ENCODE peak calls at places on chromosomes 3 and 15, in seven cellular contexts. One of them, this sample, is unnamed.

GRCh38 chr15:95263751-95264150 is 1032.4 kb downstream of the MCTP2 start:
- DNase-seq in fibroblast of the conjunctiva: no peak
- DNase-seq in dermis blood vessel endothelial cell: no peak
- DNase-seq in NCI-H1092 treated with DMSO at 0.1 percent for 48 hours: no peak
- DNase-seq in HS-5: no peak
- DNase-seq in A549: no peak
- DNase-seq in T-helper 2 cell: no peak
- DNase-seq in this sample: no peak

GRCh38 chr3:195703776-195704175 is 17.0 kb upstream of the MUC20 start:
- DNase-seq in fibroblast of the conjunctiva: no peak
- DNase-seq in dermis blood vessel endothelial cell: no peak
- DNase-seq in NCI-H1092 treated with DMSO at 0.1 percent for 48 hours: no peak
- DNase-seq in HS-5: no peak
- DNase-seq in A549: no peak
- DNase-seq in T-helper 2 cell: no peak
- DNase-seq in this sample: no peak

GRCh38 chr15:62922514-62922913 is 120.0 kb upstream of the TPM1 start:
- DNase-seq in fibroblast of the conjunctiva: no peak
- DNase-seq in dermis blood vessel endothelial cell: no peak
- DNase-seq in NCI-H1092 treated with DMSO at 0.1 percent for 48 hours: no peak
- DNase-seq in HS-5: no peak
- DNase-seq in A549: no peak
- DNase-seq in T-helper 2 cell: no peak
- DNase-seq in this sample: no peak

GRCh38 chr3:187112934-187113793 is 26.1 kb downstream of the RPL39L start:
- DNase-seq in fibroblast of the conjunctiva: no peak
- DNase-seq in dermis blood vessel endothelial cell: peak; percentile 66
- DNase-seq in NCI-H1092 treated with DMSO at 0.1 percent for 48 hours: peak; percentile 5
- DNase-seq in HS-5: no peak
- DNase-seq in A549: peak; percentile 13
- DNase-seq in T-helper 2 cell: no peak
- DNase-seq in this sample: no peak

GRCh38 chr3:50264389-50264963 is 4.5 kb upstream of the SEMA3B start:
- DNase-seq in fibroblast of the conjunctiva: peak; percentile 81
- DNase-seq in dermis blood vessel endothelial cell: peak; percentile 40
- DNase-seq in NCI-H1092 treated with DMSO at 0.1 percent for 48 hours: no peak
- DNase-seq in HS-5: no peak
- DNase-seq in A549: peak; percentile 84
- DNase-seq in T-helper 2 cell: no peak
- DNase-seq in this sample: no peak

GRCh38 chr15:71085809-71086208 is 29.5 kb upstream of the THSD4 start:
- DNase-seq in fibroblast of the conjunctiva: no peak
- DNase-seq in dermis blood vessel endothelial cell: no peak
- DNase-seq in NCI-H1092 treated with DMSO at 0.1 percent for 48 hours: no peak
- DNase-seq in HS-5: no peak
- DNase-seq in A549: no peak
- DNase-seq in T-helper 2 cell: no peak
- DNase-seq in this sample: no peak

GRCh38 chr3:19149388-19149787 is 1.1 kb downstream of the KCNH8 start:
- DNase-seq in fibroblast of the conjunctiva: no peak
- DNase-seq in dermis blood vessel endothelial cell: peak; percentile 39
- DNase-seq in NCI-H1092 treated with DMSO at 0.1 percent for 48 hours: no peak
- DNase-seq in HS-5: no peak
- DNase-seq in A549: peak; percentile 22
- DNase-seq in T-helper 2 cell: no peak
- DNase-seq in this sample: no peak

GRCh38 chr3:118987466-118987865 is 47.2 kb downstream of the IGSF11 start:
- DNase-seq in fibroblast of the conjunctiva: peak; percentile 2
- DNase-seq in dermis blood vessel endothelial cell: no peak
- DNase-seq in NCI-H1092 treated with DMSO at 0.1 percent for 48 hours: peak; percentile 14
- DNase-seq in HS-5: no peak
- DNase-seq in A549: no peak
- DNase-seq in T-helper 2 cell: no peak
- DNase-seq in this sample: no peak

GRCh38 chr15:62618432-62618831 is 424.1 kb upstream of the TPM1 start:
- DNase-seq in fibroblast of the conjunctiva: no peak
- DNase-seq in dermis blood vessel endothelial cell: no peak
- DNase-seq in NCI-H1092 treated with DMSO at 0.1 percent for 48 hours: no peak
- DNase-seq in HS-5: peak; percentile 79
- DNase-seq in A549: peak; percentile 22
- DNase-seq in T-helper 2 cell: no peak
- DNase-seq in this sample: no peak

GRCh38 chr3:57227930-57228733 is 603 bp downstream of the APPL1 start:
- DNase-seq in fibroblast of the conjunctiva: peak; percentile 40
- DNase-seq in dermis blood vessel endothelial cell: peak; percentile 61
- DNase-seq in NCI-H1092 treated with DMSO at 0.1 percent for 48 hours: peak; percentile 34
- DNase-seq in HS-5: peak; percentile 13
- DNase-seq in A549: peak; percentile 26
- DNase-seq in T-helper 2 cell: peak; percentile 12
- DNase-seq in this sample: peak; percentile 22

GRCh38 chr3:113531826-113532697 is at the start of gene SIDT1:
- DNase-seq in fibroblast of the conjunctiva: no peak
- DNase-seq in dermis blood vessel endothelial cell: peak; percentile 26
- DNase-seq in NCI-H1092 treated with DMSO at 0.1 percent for 48 hours: peak; percentile 59
- DNase-seq in HS-5: no peak
- DNase-seq in A549: peak; percentile 48
- DNase-seq in T-helper 2 cell: peak; percentile 57
- DNase-seq in this sample: peak; percentile 65

GRCh38 chr3:188631291-188632010 is 477.5 kb downstream of the LPP start:
- DNase-seq in fibroblast of the conjunctiva: peak; percentile 18
- DNase-seq in dermis blood vessel endothelial cell: no peak
- DNase-seq in NCI-H1092 treated with DMSO at 0.1 percent for 48 hours: no peak
- DNase-seq in HS-5: peak; percentile 99
- DNase-seq in A549: peak; percentile 9
- DNase-seq in T-helper 2 cell: no peak
- DNase-seq in this sample: no peak

GRCh38 chr3:59772416-59773408 is 722.9 kb upstream of the CFAP20DC start:
- DNase-seq in fibroblast of the conjunctiva: no peak
- DNase-seq in dermis blood vessel endothelial cell: no peak
- DNase-seq in NCI-H1092 treated with DMSO at 0.1 percent for 48 hours: peak; percentile 6
- DNase-seq in HS-5: no peak
- DNase-seq in A549: no peak
- DNase-seq in T-helper 2 cell: peak; percentile 11
- DNase-seq in this sample: peak; percentile 31

GRCh38 chr15:43253431-43254403 is 13.0 kb downstream of the TGM5 start:
- DNase-seq in fibroblast of the conjunctiva: no peak
- DNase-seq in dermis blood vessel endothelial cell: peak; percentile 41
- DNase-seq in NCI-H1092 treated with DMSO at 0.1 percent for 48 hours: no peak
- DNase-seq in HS-5: no peak
- DNase-seq in A549: no peak
- DNase-seq in T-helper 2 cell: no peak
- DNase-seq in this sample: peak; percentile 68

GRCh38 chr15:33064878-33065277 is 129.6 kb downstream of the FMN1 start:
- DNase-seq in fibroblast of the conjunctiva: no peak
- DNase-seq in dermis blood vessel endothelial cell: no peak
- DNase-seq in NCI-H1092 treated with DMSO at 0.1 percent for 48 hours: no peak
- DNase-seq in HS-5: no peak
- DNase-seq in A549: no peak
- DNase-seq in T-helper 2 cell: no peak
- DNase-seq in this sample: no peak

GRCh38 chr3:53328750-53329149 is 18.6 kb downstream of the DCP1A start:
- DNase-seq in fibroblast of the conjunctiva: no peak
- DNase-seq in dermis blood vessel endothelial cell: no peak
- DNase-seq in NCI-H1092 treated with DMSO at 0.1 percent for 48 hours: no peak
- DNase-seq in HS-5: no peak
- DNase-seq in A549: no peak
- DNase-seq in T-helper 2 cell: no peak
- DNase-seq in this sample: no peak

GRCh38 chr15:31024979-31025378 is 33.6 kb upstream of the MTMR10 start:
- DNase-seq in fibroblast of the conjunctiva: no peak
- DNase-seq in dermis blood vessel endothelial cell: peak; percentile 32
- DNase-seq in NCI-H1092 treated with DMSO at 0.1 percent for 48 hours: no peak
- DNase-seq in HS-5: no peak
- DNase-seq in A549: no peak
- DNase-seq in T-helper 2 cell: no peak
- DNase-seq in this sample: no peak

GRCh38 chr15:75238150-75238549 is 20.0 kb upstream of the GOLGA6C start:
- DNase-seq in fibroblast of the conjunctiva: no peak
- DNase-seq in dermis blood vessel endothelial cell: no peak
- DNase-seq in NCI-H1092 treated with DMSO at 0.1 percent for 48 hours: no peak
- DNase-seq in HS-5: no peak
- DNase-seq in A549: no peak
- DNase-seq in T-helper 2 cell: no peak
- DNase-seq in this sample: no peak

GRCh38 chr3:161354554-161354953 is 16.8 kb downstream of the SPTSSB start:
- DNase-seq in fibroblast of the conjunctiva: no peak
- DNase-seq in dermis blood vessel endothelial cell: no peak
- DNase-seq in NCI-H1092 treated with DMSO at 0.1 percent for 48 hours: no peak
- DNase-seq in HS-5: no peak
- DNase-seq in A549: no peak
- DNase-seq in T-helper 2 cell: no peak
- DNase-seq in this sample: no peak

GRCh38 chr3:134242649-134243637 is 7.7 kb downstream of the RYK start:
- DNase-seq in fibroblast of the conjunctiva: peak; percentile 72
- DNase-seq in dermis blood vessel endothelial cell: peak; percentile 59
- DNase-seq in NCI-H1092 treated with DMSO at 0.1 percent for 48 hours: no peak
- DNase-seq in HS-5: peak; percentile 83
- DNase-seq in A549: no peak
- DNase-seq in T-helper 2 cell: no peak
- DNase-seq in this sample: no peak

GRCh38 chr15:95812491-95812890 is 518.0 kb upstream of the NR2F2 start:
- DNase-seq in fibroblast of the conjunctiva: no peak
- DNase-seq in dermis blood vessel endothelial cell: peak; percentile 74
- DNase-seq in NCI-H1092 treated with DMSO at 0.1 percent for 48 hours: no peak
- DNase-seq in HS-5: no peak
- DNase-seq in A549: no peak
- DNase-seq in T-helper 2 cell: no peak
- DNase-seq in this sample: no peak

GRCh38 chr3:123397921-123398785 is 50.7 kb downstream of the ADCY5 start:
- DNase-seq in fibroblast of the conjunctiva: no peak
- DNase-seq in dermis blood vessel endothelial cell: no peak
- DNase-seq in NCI-H1092 treated with DMSO at 0.1 percent for 48 hours: no peak
- DNase-seq in HS-5: no peak
- DNase-seq in A549: no peak
- DNase-seq in T-helper 2 cell: no peak
- DNase-seq in this sample: no peak

GRCh38 chr3:139728414-139728813 is 50.6 kb upstream of the NMNAT3 start:
- DNase-seq in fibroblast of the conjunctiva: no peak
- DNase-seq in dermis blood vessel endothelial cell: no peak
- DNase-seq in NCI-H1092 treated with DMSO at 0.1 percent for 48 hours: no peak
- DNase-seq in HS-5: no peak
- DNase-seq in A549: peak; percentile 12
- DNase-seq in T-helper 2 cell: no peak
- DNase-seq in this sample: no peak

GRCh38 chr15:71329509-71330260 is 214.4 kb downstream of the THSD4 start:
- DNase-seq in fibroblast of the conjunctiva: no peak
- DNase-seq in dermis blood vessel endothelial cell: no peak
- DNase-seq in NCI-H1092 treated with DMSO at 0.1 percent for 48 hours: no peak
- DNase-seq in HS-5: peak; percentile 26
- DNase-seq in A549: peak; percentile 24
- DNase-seq in T-helper 2 cell: no peak
- DNase-seq in this sample: no peak

GRCh38 chr15:42921049-42921731 is 612 bp upstream of the TTBK2 start:
- DNase-seq in fibroblast of the conjunctiva: no peak
- DNase-seq in dermis blood vessel endothelial cell: peak; percentile 46
- DNase-seq in NCI-H1092 treated with DMSO at 0.1 percent for 48 hours: peak; percentile 26
- DNase-seq in HS-5: no peak
- DNase-seq in A549: no peak
- DNase-seq in T-helper 2 cell: peak; percentile 30
- DNase-seq in this sample: peak; percentile 22

GRCh38 chr3:170352936-170353335 is 4.6 kb upstream of the SKIL start:
- DNase-seq in fibroblast of the conjunctiva: no peak
- DNase-seq in dermis blood vessel endothelial cell: no peak
- DNase-seq in NCI-H1092 treated with DMSO at 0.1 percent for 48 hours: no peak
- DNase-seq in HS-5: no peak
- DNase-seq in A549: no peak
- DNase-seq in T-helper 2 cell: no peak
- DNase-seq in this sample: no peak

GRCh38 chr3:54743755-54744154 is 184.1 kb downstream of the LRTM1 start:
- DNase-seq in fibroblast of the conjunctiva: no peak
- DNase-seq in dermis blood vessel endothelial cell: no peak
- DNase-seq in NCI-H1092 treated with DMSO at 0.1 percent for 48 hours: no peak
- DNase-seq in HS-5: no peak
- DNase-seq in A549: no peak
- DNase-seq in T-helper 2 cell: no peak
- DNase-seq in this sample: no peak

GRCh38 chr3:180594631-180595348 is 7.2 kb upstream of the TTC14 start:
- DNase-seq in fibroblast of the conjunctiva: peak; percentile 43
- DNase-seq in dermis blood vessel endothelial cell: peak; percentile 69
- DNase-seq in NCI-H1092 treated with DMSO at 0.1 percent for 48 hours: peak; percentile 52
- DNase-seq in HS-5: peak; percentile 22
- DNase-seq in A549: peak; percentile 44
- DNase-seq in T-helper 2 cell: no peak
- DNase-seq in this sample: no peak

GRCh38 chr3:97957617-97958311 is 14.5 kb downstream of the RIOX2 start:
- DNase-seq in fibroblast of the conjunctiva: peak; percentile 82
- DNase-seq in dermis blood vessel endothelial cell: no peak
- DNase-seq in NCI-H1092 treated with DMSO at 0.1 percent for 48 hours: peak; percentile 18
- DNase-seq in HS-5: no peak
- DNase-seq in A549: no peak
- DNase-seq in T-helper 2 cell: no peak
- DNase-seq in this sample: no peak

GRCh38 chr3:12557472-12558105 is 702 bp downstream of the MKRN2 start:
- DNase-seq in fibroblast of the conjunctiva: no peak
- DNase-seq in dermis blood vessel endothelial cell: no peak
- DNase-seq in NCI-H1092 treated with DMSO at 0.1 percent for 48 hours: no peak
- DNase-seq in HS-5: no peak
- DNase-seq in A549: no peak
- DNase-seq in T-helper 2 cell: no peak
- DNase-seq in this sample: no peak

GRCh38 chr3:69405067-69405466 is 19.2 kb upstream of the FRMD4B start:
- DNase-seq in fibroblast of the conjunctiva: no peak
- DNase-seq in dermis blood vessel endothelial cell: no peak
- DNase-seq in NCI-H1092 treated with DMSO at 0.1 percent for 48 hours: no peak
- DNase-seq in HS-5: no peak
- DNase-seq in A549: no peak
- DNase-seq in T-helper 2 cell: no peak
- DNase-seq in this sample: no peak